ENCODE peak calls at places on chromosomes 11 and 22, in seven cellular contexts. One of them, this sample, is unnamed.

GRCh38 chr22:22709719-22710445 is 65.5 kb downstream of the GGTLC2 start:
- DNase-seq in HEK293T: peak; percentile 61
- DNase-seq in kidney glomerular epithelial cell: no peak
- DNase-seq in Kasumi-1: no peak
- DNase-seq in GM03348: no peak
- DNase-seq in GM13976: no peak
- DNase-seq in MV-4-11: no peak
- DNase-seq in this sample: peak; percentile 74

GRCh38 chr22:48713266-48714205 is 1114.1 kb downstream of the BRD1 start:
- DNase-seq in GM13976: no peak
- DNase-seq in HEK293T: no peak
- DNase-seq in kidney glomerular epithelial cell: no peak
- DNase-seq in GM03348: no peak
- DNase-seq in Kasumi-1: no peak
- DNase-seq in MV-4-11: no peak
- DNase-seq in this sample: no peak

GRCh38 chr11:64632237-64632636 is 41.2 kb downstream of the SLC22A12 start:
- DNase-seq in kidney glomerular epithelial cell: no peak
- DNase-seq in GM03348: no peak
- DNase-seq in MV-4-11: no peak
- DNase-seq in HEK293T: no peak
- DNase-seq in GM13976: no peak
- DNase-seq in Kasumi-1: no peak
- DNase-seq in this sample: no peak

GRCh38 chr11:832529-833113 is at the start of gene CD151:
- DNase-seq in GM13976: peak; percentile 86
- DNase-seq in MV-4-11: peak; percentile 25
- DNase-seq in GM03348: peak; percentile 91
- DNase-seq in kidney glomerular epithelial cell: peak; percentile 56
- DNase-seq in HEK293T: peak; percentile 64
- DNase-seq in Kasumi-1: no peak
- DNase-seq in this sample: no peak

GRCh38 chr11:101446238-101446637 is 137.6 kb downstream of the TRPC6 start:
- DNase-seq in GM03348: peak; percentile 53
- DNase-seq in kidney glomerular epithelial cell: no peak
- DNase-seq in Kasumi-1: no peak
- DNase-seq in MV-4-11: no peak
- DNase-seq in GM13976: no peak
- DNase-seq in HEK293T: no peak
- DNase-seq in this sample: no peak

GRCh38 chr11:11425806-11426205 is 72.8 kb upstream of the CSNK2A3 start:
- DNase-seq in MV-4-11: no peak
- DNase-seq in GM13976: no peak
- DNase-seq in kidney glomerular epithelial cell: no peak
- DNase-seq in GM03348: no peak
- DNase-seq in Kasumi-1: no peak
- DNase-seq in HEK293T: no peak
- DNase-seq in this sample: no peak

GRCh38 chr22:17300926-17301325 is 68.3 kb upstream of the CECR2 start:
- DNase-seq in kidney glomerular epithelial cell: no peak
- DNase-seq in Kasumi-1: no peak
- DNase-seq in MV-4-11: no peak
- DNase-seq in GM03348: no peak
- DNase-seq in GM13976: no peak
- DNase-seq in HEK293T: no peak
- DNase-seq in this sample: no peak

GRCh38 chr11:16891964-16892363 is 122.2 kb downstream of the PLEKHA7 start:
- DNase-seq in MV-4-11: no peak
- DNase-seq in Kasumi-1: no peak
- DNase-seq in HEK293T: no peak
- DNase-seq in GM03348: peak; percentile 37
- DNase-seq in GM13976: no peak
- DNase-seq in kidney glomerular epithelial cell: peak; percentile 27
- DNase-seq in this sample: no peak

GRCh38 chr11:65891180-65892136 is 985 bp downstream of the CCDC85B start:
- DNase-seq in GM03348: no peak
- DNase-seq in kidney glomerular epithelial cell: no peak
- DNase-seq in MV-4-11: peak; percentile 44
- DNase-seq in HEK293T: no peak
- DNase-seq in Kasumi-1: peak; percentile 55
- DNase-seq in GM13976: no peak
- DNase-seq in this sample: peak; percentile 87

GRCh38 chr11:69915501-69916250 is 96.5 kb upstream of the FGF3 start:
- DNase-seq in Kasumi-1: peak; percentile 30
- DNase-seq in MV-4-11: peak; percentile 22
- DNase-seq in kidney glomerular epithelial cell: peak; percentile 7
- DNase-seq in GM13976: peak; percentile 77
- DNase-seq in GM03348: peak; percentile 86
- DNase-seq in HEK293T: peak; percentile 81
- DNase-seq in this sample: peak; percentile 91

GRCh38 chr11:126474220-126474619 is 118.7 kb downstream of the ST3GAL4 start:
- DNase-seq in GM03348: no peak
- DNase-seq in Kasumi-1: no peak
- DNase-seq in GM13976: no peak
- DNase-seq in kidney glomerular epithelial cell: no peak
- DNase-seq in HEK293T: no peak
- DNase-seq in MV-4-11: no peak
- DNase-seq in this sample: no peak

This sample was measured in osteocyte.